ENCODE peak calls at places on chromosomes 11 and 22, in ten cellular contexts. One of them, this sample, is unnamed.

GRCh38 chr11:17934194-17934593 is 78.7 kb downstream of the SERGEF start:
- DNase-seq in fibroblast of gingiva: no peak
- DNase-seq in foreskin fibroblast: no peak
- DNase-seq in activated T-cell treated with anti-CD3 and anti-CD28 coated beads for 1 hour: no peak
- DNase-seq in A673: no peak
- DNase-seq in caudate nucleus: no peak
- DNase-seq in dorsolateral prefrontal cortex: no peak
- DNase-seq in A549: no peak
- DNase-seq in activated naive CD4-positive, alpha-beta T cell: no peak
- DNase-seq in stimulated activated CD4-positive, alpha-beta T cell treated with anti-CD3 and anti-CD28 coated beads, Interleukin-15, amount 100 ng/mL, for 24 hours: no peak
- DNase-seq in this sample: no peak

GRCh38 chr11:128026596-128026995 is 560.8 kb downstream of the ETS1 start:
- DNase-seq in fibroblast of gingiva: peak; percentile 95
- DNase-seq in foreskin fibroblast: peak; percentile 99
- DNase-seq in activated T-cell treated with anti-CD3 and anti-CD28 coated beads for 1 hour: no peak
- DNase-seq in A673: no peak
- DNase-seq in caudate nucleus: no peak
- DNase-seq in dorsolateral prefrontal cortex: no peak
- DNase-seq in A549: no peak
- DNase-seq in activated naive CD4-positive, alpha-beta T cell: no peak
- DNase-seq in stimulated activated CD4-positive, alpha-beta T cell treated with anti-CD3 and anti-CD28 coated beads, Interleukin-15, amount 100 ng/mL, for 24 hours: no peak
- DNase-seq in this sample: no peak

GRCh38 chr11:106999203-106999602 is 19.1 kb downstream of the GUCY1A2 start:
- DNase-seq in fibroblast of gingiva: no peak
- DNase-seq in foreskin fibroblast: no peak
- DNase-seq in activated T-cell treated with anti-CD3 and anti-CD28 coated beads for 1 hour: no peak
- DNase-seq in A673: no peak
- DNase-seq in caudate nucleus: no peak
- DNase-seq in dorsolateral prefrontal cortex: no peak
- DNase-seq in A549: no peak
- DNase-seq in activated naive CD4-positive, alpha-beta T cell: no peak
- DNase-seq in stimulated activated CD4-positive, alpha-beta T cell treated with anti-CD3 and anti-CD28 coated beads, Interleukin-15, amount 100 ng/mL, for 24 hours: no peak
- DNase-seq in this sample: no peak

GRCh38 chr11:9972917-9973504 is 309.1 kb downstream of the SWAP70 start:
- DNase-seq in fibroblast of gingiva: peak; percentile 84
- DNase-seq in foreskin fibroblast: peak; percentile 59
- DNase-seq in activated T-cell treated with anti-CD3 and anti-CD28 coated beads for 1 hour: no peak
- DNase-seq in A673: peak; percentile 68
- DNase-seq in caudate nucleus: no peak
- DNase-seq in dorsolateral prefrontal cortex: no peak
- DNase-seq in A549: peak; percentile 63
- DNase-seq in activated naive CD4-positive, alpha-beta T cell: no peak
- DNase-seq in stimulated activated CD4-positive, alpha-beta T cell treated with anti-CD3 and anti-CD28 coated beads, Interleukin-15, amount 100 ng/mL, for 24 hours: peak; percentile 17
- DNase-seq in this sample: no peak

GRCh38 chr11:34262601-34263081 is 95.2 kb downstream of the ABTB2 start:
- DNase-seq in fibroblast of gingiva: peak; percentile 16
- DNase-seq in foreskin fibroblast: no peak
- DNase-seq in activated T-cell treated with anti-CD3 and anti-CD28 coated beads for 1 hour: no peak
- DNase-seq in A673: no peak
- DNase-seq in caudate nucleus: peak; percentile 27
- DNase-seq in dorsolateral prefrontal cortex: no peak
- DNase-seq in A549: no peak
- DNase-seq in activated naive CD4-positive, alpha-beta T cell: no peak
- DNase-seq in stimulated activated CD4-positive, alpha-beta T cell treated with anti-CD3 and anti-CD28 coated beads, Interleukin-15, amount 100 ng/mL, for 24 hours: no peak
- DNase-seq in this sample: peak; percentile 55

GRCh38 chr11:103924166-103925013 is 112.0 kb upstream of the DDI1 start:
- DNase-seq in fibroblast of gingiva: no peak
- DNase-seq in foreskin fibroblast: no peak
- DNase-seq in activated T-cell treated with anti-CD3 and anti-CD28 coated beads for 1 hour: no peak
- DNase-seq in A673: no peak
- DNase-seq in caudate nucleus: no peak
- DNase-seq in dorsolateral prefrontal cortex: no peak
- DNase-seq in A549: no peak
- DNase-seq in activated naive CD4-positive, alpha-beta T cell: no peak
- DNase-seq in stimulated activated CD4-positive, alpha-beta T cell treated with anti-CD3 and anti-CD28 coated beads, Interleukin-15, amount 100 ng/mL, for 24 hours: no peak
- DNase-seq in this sample: no peak

GRCh38 chr22:36466258-36466657 is 15.2 kb downstream of the TXN2 start:
- DNase-seq in fibroblast of gingiva: no peak
- DNase-seq in foreskin fibroblast: no peak
- DNase-seq in activated T-cell treated with anti-CD3 and anti-CD28 coated beads for 1 hour: no peak
- DNase-seq in A673: no peak
- DNase-seq in caudate nucleus: no peak
- DNase-seq in dorsolateral prefrontal cortex: no peak
- DNase-seq in A549: no peak
- DNase-seq in activated naive CD4-positive, alpha-beta T cell: no peak
- DNase-seq in stimulated activated CD4-positive, alpha-beta T cell treated with anti-CD3 and anti-CD28 coated beads, Interleukin-15, amount 100 ng/mL, for 24 hours: no peak
- DNase-seq in this sample: no peak

GRCh38 chr11:17257200-17257599 is 19.3 kb upstream of the NUCB2 start:
- DNase-seq in fibroblast of gingiva: peak; percentile 52
- DNase-seq in foreskin fibroblast: peak; percentile 62
- DNase-seq in activated T-cell treated with anti-CD3 and anti-CD28 coated beads for 1 hour: no peak
- DNase-seq in A673: no peak
- DNase-seq in caudate nucleus: no peak
- DNase-seq in dorsolateral prefrontal cortex: no peak
- DNase-seq in A549: no peak
- DNase-seq in activated naive CD4-positive, alpha-beta T cell: no peak
- DNase-seq in stimulated activated CD4-positive, alpha-beta T cell treated with anti-CD3 and anti-CD28 coated beads, Interleukin-15, amount 100 ng/mL, for 24 hours: no peak
- DNase-seq in this sample: no peak

GRCh38 chr11:132068556-132068955 is 698.1 kb downstream of the NTM start:
- DNase-seq in fibroblast of gingiva: no peak
- DNase-seq in foreskin fibroblast: no peak
- DNase-seq in activated T-cell treated with anti-CD3 and anti-CD28 coated beads for 1 hour: no peak
- DNase-seq in A673: no peak
- DNase-seq in caudate nucleus: no peak
- DNase-seq in dorsolateral prefrontal cortex: no peak
- DNase-seq in A549: no peak
- DNase-seq in activated naive CD4-positive, alpha-beta T cell: no peak
- DNase-seq in stimulated activated CD4-positive, alpha-beta T cell treated with anti-CD3 and anti-CD28 coated beads, Interleukin-15, amount 100 ng/mL, for 24 hours: no peak
- DNase-seq in this sample: no peak

GRCh38 chr11:114061053-114062049 is 1.8 kb downstream of the ZBTB16 start:
- DNase-seq in fibroblast of gingiva: peak; percentile 51
- DNase-seq in foreskin fibroblast: peak; percentile 33
- DNase-seq in activated T-cell treated with anti-CD3 and anti-CD28 coated beads for 1 hour: no peak
- DNase-seq in A673: peak; percentile 70
- DNase-seq in caudate nucleus: no peak
- DNase-seq in dorsolateral prefrontal cortex: no peak
- DNase-seq in A549: no peak
- DNase-seq in activated naive CD4-positive, alpha-beta T cell: no peak
- DNase-seq in stimulated activated CD4-positive, alpha-beta T cell treated with anti-CD3 and anti-CD28 coated beads, Interleukin-15, amount 100 ng/mL, for 24 hours: no peak
- DNase-seq in this sample: no peak

GRCh38 chr22:19852177-19852781 is 2.4 kb downstream of the GNB1L start:
- DNase-seq in fibroblast of gingiva: no peak
- DNase-seq in foreskin fibroblast: no peak
- DNase-seq in activated T-cell treated with anti-CD3 and anti-CD28 coated beads for 1 hour: no peak
- DNase-seq in A673: no peak
- DNase-seq in caudate nucleus: no peak
- DNase-seq in dorsolateral prefrontal cortex: peak; percentile 72
- DNase-seq in A549: no peak
- DNase-seq in activated naive CD4-positive, alpha-beta T cell: no peak
- DNase-seq in stimulated activated CD4-positive, alpha-beta T cell treated with anti-CD3 and anti-CD28 coated beads, Interleukin-15, amount 100 ng/mL, for 24 hours: no peak
- DNase-seq in this sample: no peak

GRCh38 chr11:86151188-86152005 is 82.5 kb upstream of the PICALM start:
- DNase-seq in fibroblast of gingiva: peak; percentile 74
- DNase-seq in foreskin fibroblast: no peak
- DNase-seq in activated T-cell treated with anti-CD3 and anti-CD28 coated beads for 1 hour: no peak
- DNase-seq in A673: no peak
- DNase-seq in caudate nucleus: peak; percentile 34
- DNase-seq in dorsolateral prefrontal cortex: peak; percentile 61
- DNase-seq in A549: no peak
- DNase-seq in activated naive CD4-positive, alpha-beta T cell: no peak
- DNase-seq in stimulated activated CD4-positive, alpha-beta T cell treated with anti-CD3 and anti-CD28 coated beads, Interleukin-15, amount 100 ng/mL, for 24 hours: no peak
- DNase-seq in this sample: peak; percentile 24

GRCh38 chr11:119373059-119373875 is 8.2 kb downstream of the USP2 start:
- DNase-seq in fibroblast of gingiva: no peak
- DNase-seq in foreskin fibroblast: no peak
- DNase-seq in activated T-cell treated with anti-CD3 and anti-CD28 coated beads for 1 hour: no peak
- DNase-seq in A673: no peak
- DNase-seq in caudate nucleus: no peak
- DNase-seq in dorsolateral prefrontal cortex: no peak
- DNase-seq in A549: no peak
- DNase-seq in activated naive CD4-positive, alpha-beta T cell: no peak
- DNase-seq in stimulated activated CD4-positive, alpha-beta T cell treated with anti-CD3 and anti-CD28 coated beads, Interleukin-15, amount 100 ng/mL, for 24 hours: no peak
- DNase-seq in this sample: no peak

GRCh38 chr11:117424781-117425180 is 97.1 kb downstream of the CEP164 start:
- DNase-seq in fibroblast of gingiva: peak; percentile 36
- DNase-seq in foreskin fibroblast: no peak
- DNase-seq in activated T-cell treated with anti-CD3 and anti-CD28 coated beads for 1 hour: no peak
- DNase-seq in A673: peak; percentile 52
- DNase-seq in caudate nucleus: no peak
- DNase-seq in dorsolateral prefrontal cortex: no peak
- DNase-seq in A549: no peak
- DNase-seq in activated naive CD4-positive, alpha-beta T cell: no peak
- DNase-seq in stimulated activated CD4-positive, alpha-beta T cell treated with anti-CD3 and anti-CD28 coated beads, Interleukin-15, amount 100 ng/mL, for 24 hours: no peak
- DNase-seq in this sample: no peak

GRCh38 chr11:110455718-110456117 is 26.0 kb downstream of the FDX1 start:
- DNase-seq in fibroblast of gingiva: no peak
- DNase-seq in foreskin fibroblast: no peak
- DNase-seq in activated T-cell treated with anti-CD3 and anti-CD28 coated beads for 1 hour: no peak
- DNase-seq in A673: no peak
- DNase-seq in caudate nucleus: no peak
- DNase-seq in dorsolateral prefrontal cortex: no peak
- DNase-seq in A549: no peak
- DNase-seq in activated naive CD4-positive, alpha-beta T cell: no peak
- DNase-seq in stimulated activated CD4-positive, alpha-beta T cell treated with anti-CD3 and anti-CD28 coated beads, Interleukin-15, amount 100 ng/mL, for 24 hours: peak; percentile 18
- DNase-seq in this sample: no peak

GRCh38 chr22:29830585-29830984 is 7.5 kb downstream of the ASCC2 start:
- DNase-seq in fibroblast of gingiva: peak; percentile 17
- DNase-seq in foreskin fibroblast: no peak
- DNase-seq in activated T-cell treated with anti-CD3 and anti-CD28 coated beads for 1 hour: no peak
- DNase-seq in A673: no peak
- DNase-seq in caudate nucleus: no peak
- DNase-seq in dorsolateral prefrontal cortex: no peak
- DNase-seq in A549: no peak
- DNase-seq in activated naive CD4-positive, alpha-beta T cell: no peak
- DNase-seq in stimulated activated CD4-positive, alpha-beta T cell treated with anti-CD3 and anti-CD28 coated beads, Interleukin-15, amount 100 ng/mL, for 24 hours: no peak
- DNase-seq in this sample: no peak

GRCh38 chr11:88420165-88420781 is 82.7 kb upstream of the CTSC start:
- DNase-seq in fibroblast of gingiva: peak; percentile 86
- DNase-seq in foreskin fibroblast: peak; percentile 70
- DNase-seq in activated T-cell treated with anti-CD3 and anti-CD28 coated beads for 1 hour: no peak
- DNase-seq in A673: no peak
- DNase-seq in caudate nucleus: no peak
- DNase-seq in dorsolateral prefrontal cortex: no peak
- DNase-seq in A549: no peak
- DNase-seq in activated naive CD4-positive, alpha-beta T cell: no peak
- DNase-seq in stimulated activated CD4-positive, alpha-beta T cell treated with anti-CD3 and anti-CD28 coated beads, Interleukin-15, amount 100 ng/mL, for 24 hours: no peak
- DNase-seq in this sample: no peak

GRCh38 chr11:19194620-19195308 is 7.0 kb downstream of the CSRP3 start:
- DNase-seq in fibroblast of gingiva: no peak
- DNase-seq in foreskin fibroblast: no peak
- DNase-seq in activated T-cell treated with anti-CD3 and anti-CD28 coated beads for 1 hour: no peak
- DNase-seq in A673: no peak
- DNase-seq in caudate nucleus: no peak
- DNase-seq in dorsolateral prefrontal cortex: no peak
- DNase-seq in A549: no peak
- DNase-seq in activated naive CD4-positive, alpha-beta T cell: no peak
- DNase-seq in stimulated activated CD4-positive, alpha-beta T cell treated with anti-CD3 and anti-CD28 coated beads, Interleukin-15, amount 100 ng/mL, for 24 hours: no peak
- DNase-seq in this sample: no peak

GRCh38 chr11:87548797-87549196 is 511.1 kb downstream of the TMEM135 start:
- DNase-seq in fibroblast of gingiva: no peak
- DNase-seq in foreskin fibroblast: no peak
- DNase-seq in activated T-cell treated with anti-CD3 and anti-CD28 coated beads for 1 hour: no peak
- DNase-seq in A673: no peak
- DNase-seq in caudate nucleus: no peak
- DNase-seq in dorsolateral prefrontal cortex: no peak
- DNase-seq in A549: no peak
- DNase-seq in activated naive CD4-positive, alpha-beta T cell: no peak
- DNase-seq in stimulated activated CD4-positive, alpha-beta T cell treated with anti-CD3 and anti-CD28 coated beads, Interleukin-15, amount 100 ng/mL, for 24 hours: no peak
- DNase-seq in this sample: no peak

GRCh38 chr11:67732045-67732787 is 57.8 kb upstream of the ALDH3B2 start:
- DNase-seq in fibroblast of gingiva: no peak
- DNase-seq in foreskin fibroblast: no peak
- DNase-seq in activated T-cell treated with anti-CD3 and anti-CD28 coated beads for 1 hour: peak; percentile 49
- DNase-seq in A673: peak; percentile 79
- DNase-seq in caudate nucleus: no peak
- DNase-seq in dorsolateral prefrontal cortex: no peak
- DNase-seq in A549: peak; percentile 63
- DNase-seq in activated naive CD4-positive, alpha-beta T cell: no peak
- DNase-seq in stimulated activated CD4-positive, alpha-beta T cell treated with anti-CD3 and anti-CD28 coated beads, Interleukin-15, amount 100 ng/mL, for 24 hours: peak; percentile 70
- DNase-seq in this sample: no peak

GRCh38 chr22:45318558-45319318 is 9.0 kb downstream of the FAM118A start:
- DNase-seq in fibroblast of gingiva: peak; percentile 6
- DNase-seq in foreskin fibroblast: no peak
- DNase-seq in activated T-cell treated with anti-CD3 and anti-CD28 coated beads for 1 hour: peak; percentile 29
- DNase-seq in A673: no peak
- DNase-seq in caudate nucleus: no peak
- DNase-seq in dorsolateral prefrontal cortex: no peak
- DNase-seq in A549: no peak
- DNase-seq in activated naive CD4-positive, alpha-beta T cell: no peak
- DNase-seq in stimulated activated CD4-positive, alpha-beta T cell treated with anti-CD3 and anti-CD28 coated beads, Interleukin-15, amount 100 ng/mL, for 24 hours: peak; percentile 31
- DNase-seq in this sample: no peak

GRCh38 chr11:116930177-116930576 is 92.8 kb upstream of the APOA1 start:
- DNase-seq in fibroblast of gingiva: peak; percentile 20
- DNase-seq in foreskin fibroblast: no peak
- DNase-seq in activated T-cell treated with anti-CD3 and anti-CD28 coated beads for 1 hour: peak; percentile 9
- DNase-seq in A673: peak; percentile 56
- DNase-seq in caudate nucleus: no peak
- DNase-seq in dorsolateral prefrontal cortex: no peak
- DNase-seq in A549: no peak
- DNase-seq in activated naive CD4-positive, alpha-beta T cell: no peak
- DNase-seq in stimulated activated CD4-positive, alpha-beta T cell treated with anti-CD3 and anti-CD28 coated beads, Interleukin-15, amount 100 ng/mL, for 24 hours: peak; percentile 27
- DNase-seq in this sample: no peak

GRCh38 chr22:50150161-50151129 is 20.1 kb upstream of the PANX2 start:
- DNase-seq in fibroblast of gingiva: no peak
- DNase-seq in foreskin fibroblast: no peak
- DNase-seq in activated T-cell treated with anti-CD3 and anti-CD28 coated beads for 1 hour: no peak
- DNase-seq in A673: no peak
- DNase-seq in caudate nucleus: no peak
- DNase-seq in dorsolateral prefrontal cortex: no peak
- DNase-seq in A549: no peak
- DNase-seq in activated naive CD4-positive, alpha-beta T cell: no peak
- DNase-seq in stimulated activated CD4-positive, alpha-beta T cell treated with anti-CD3 and anti-CD28 coated beads, Interleukin-15, amount 100 ng/mL, for 24 hours: no peak
- DNase-seq in this sample: no peak

GRCh38 chr11:58067685-58068084 is 36.9 kb downstream of the OR6Q1 start:
- DNase-seq in fibroblast of gingiva: no peak
- DNase-seq in foreskin fibroblast: no peak
- DNase-seq in activated T-cell treated with anti-CD3 and anti-CD28 coated beads for 1 hour: no peak
- DNase-seq in A673: no peak
- DNase-seq in caudate nucleus: no peak
- DNase-seq in dorsolateral prefrontal cortex: no peak
- DNase-seq in A549: no peak
- DNase-seq in activated naive CD4-positive, alpha-beta T cell: no peak
- DNase-seq in stimulated activated CD4-positive, alpha-beta T cell treated with anti-CD3 and anti-CD28 coated beads, Interleukin-15, amount 100 ng/mL, for 24 hours: no peak
- DNase-seq in this sample: no peak

GRCh38 chr11:45815747-45816146 is 10.8 kb downstream of the SLC35C1 start:
- DNase-seq in fibroblast of gingiva: no peak
- DNase-seq in foreskin fibroblast: peak; percentile 33
- DNase-seq in activated T-cell treated with anti-CD3 and anti-CD28 coated beads for 1 hour: no peak
- DNase-seq in A673: peak; percentile 66
- DNase-seq in caudate nucleus: no peak
- DNase-seq in dorsolateral prefrontal cortex: no peak
- DNase-seq in A549: peak; percentile 58
- DNase-seq in activated naive CD4-positive, alpha-beta T cell: no peak
- DNase-seq in stimulated activated CD4-positive, alpha-beta T cell treated with anti-CD3 and anti-CD28 coated beads, Interleukin-15, amount 100 ng/mL, for 24 hours: no peak
- DNase-seq in this sample: no peak

GRCh38 chr22:50396751-50397370 is 53.7 kb downstream of the PPP6R2 start:
- DNase-seq in fibroblast of gingiva: no peak
- DNase-seq in foreskin fibroblast: no peak
- DNase-seq in activated T-cell treated with anti-CD3 and anti-CD28 coated beads for 1 hour: no peak
- DNase-seq in A673: no peak
- DNase-seq in caudate nucleus: no peak
- DNase-seq in dorsolateral prefrontal cortex: no peak
- DNase-seq in A549: peak; percentile 13
- DNase-seq in activated naive CD4-positive, alpha-beta T cell: no peak
- DNase-seq in stimulated activated CD4-positive, alpha-beta T cell treated with anti-CD3 and anti-CD28 coated beads, Interleukin-15, amount 100 ng/mL, for 24 hours: no peak
- DNase-seq in this sample: no peak

This sample was measured in substantia nigra.